ENCODE peak calls at places on chromosomes 7 and 10, in nine cellular contexts. Y is left ventricle myocardium inferior; D is MM.1S; T is PC-3; Z is ovary; N is CD4-positive, alpha-beta T cell; V is heart right ventricle; K is dorsolateral prefrontal cortex; A is lung. Q is an unnamed sample.

GRCh38 chr10:125123363-125124113 is 36.8 kb downstream of the CTBP2 start:
- DNase-seq in Y (peak), D (no peak), T (peak), Z (peak), N (no peak), V (peak), K (peak), A (peak), Q (no peak)

GRCh38 chr7:50619684-50620083 is 54.5 kb upstream of the DDC start:
- DNase-seq in Y (no peak), D (no peak), T (no peak), Z (no peak), N (no peak), V (no peak), K (no peak), A (no peak), Q (no peak)

GRCh38 chr7:98400538-98401427 is at the start of gene BAIAP2L1:
- DNase-seq in Y (peak), D (peak), T (peak), Z (peak), N (peak), V (peak), K (no peak), A (peak), Q (peak)

GRCh38 chr10:47456794-47457527 is 27.0 kb downstream of the ANXA8 start:
- DNase-seq in Y (no peak), D (no peak), T (no peak), Z (no peak), N (no peak), V (no peak), K (no peak), A (no peak), Q (peak)

GRCh38 chr7:43463401-43463980 is 119.4 kb upstream of the STK17A start:
- DNase-seq in Y (no peak), D (no peak), T (no peak), Z (no peak), N (no peak), V (no peak), K (no peak), A (no peak), Q (no peak)

GRCh38 chr10:43053825-43054224 is 23.0 kb upstream of the RET start:
- DNase-seq in Y (no peak), D (no peak), T (no peak), Z (no peak), N (no peak), V (no peak), K (no peak), A (no peak), Q (no peak)

GRCh38 chr10:88110355-88110754 is 246.9 kb downstream of the PTEN start:
- DNase-seq in Y (no peak), D (no peak), T (no peak), Z (no peak), N (no peak), V (no peak), K (no peak), A (no peak), Q (no peak)

GRCh38 chr7:24619978-24620377 is 46.7 kb downstream of the PALS2 start:
- DNase-seq in Y (no peak), D (no peak), T (no peak), Z (no peak), N (no peak), V (no peak), K (no peak), A (no peak), Q (no peak)

GRCh38 chr10:112990271-112990670 is 40.2 kb downstream of the TCF7L2 start:
- DNase-seq in Y (no peak), D (no peak), T (no peak), Z (no peak), N (no peak), V (no peak), K (no peak), A (no peak), Q (no peak)

GRCh38 chr7:44264221-44264956 is 61.0 kb downstream of the CAMK2B start:
- DNase-seq in Y (no peak), D (no peak), T (peak), Z (no peak), N (no peak), V (no peak), K (no peak), A (no peak), Q (no peak)

GRCh38 chr10:113518415-113518814 is 34.4 kb upstream of the HABP2 start:
- DNase-seq in Y (no peak), D (no peak), T (no peak), Z (no peak), N (no peak), V (no peak), K (no peak), A (no peak), Q (no peak)

GRCh38 chr7:149724661-149725425 is 48.5 kb downstream of the ZNF467 start:
- DNase-seq in Y (no peak), D (no peak), T (no peak), Z (no peak), N (no peak), V (no peak), K (no peak), A (no peak), Q (no peak)

GRCh38 chr10:83606275-83606674 is 533.0 kb upstream of the GHITM start:
- DNase-seq in Y (no peak), D (no peak), T (peak), Z (no peak), N (no peak), V (no peak), K (no peak), A (no peak), Q (no peak)

GRCh38 chr7:29502133-29502532 is 61.5 kb upstream of the PRR15 start:
- DNase-seq in Y (no peak), D (no peak), T (no peak), Z (no peak), N (no peak), V (no peak), K (no peak), A (no peak), Q (no peak)

GRCh38 chr7:1920266-1920681 is 250.2 kb downstream of the ELFN1 start:
- DNase-seq in Y (no peak), D (no peak), T (no peak), Z (no peak), N (peak), V (no peak), K (no peak), A (no peak), Q (no peak)

GRCh38 chr7:1922071-1922869 is 252.2 kb downstream of the ELFN1 start:
- DNase-seq in Y (no peak), D (no peak), T (peak), Z (no peak), N (peak), V (no peak), K (peak), A (no peak), Q (no peak)

GRCh38 chr7:1919539-1920265 is 249.6 kb downstream of the ELFN1 start:
- DNase-seq in Y (peak), D (no peak), T (no peak), Z (no peak), N (no peak), V (peak), K (peak), A (no peak), Q (peak)

GRCh38 chr7:1918881-1919525 is 248.9 kb downstream of the ELFN1 start:
- DNase-seq in Y (no peak), D (no peak), T (no peak), Z (no peak), N (no peak), V (no peak), K (no peak), A (no peak), Q (no peak)

GRCh38 chr7:1920886-1921285 is 250.8 kb downstream of the ELFN1 start:
- DNase-seq in Y (no peak), D (no peak), T (no peak), Z (no peak), N (no peak), V (no peak), K (no peak), A (no peak), Q (no peak)
- H3K27ac ChIP-seq in Y (no peak), D (no peak), T (no peak), Z (no peak), N (no peak), V (no peak), K (no peak), A (no peak), Q (no peak)

GRCh38 chr10:71234970-71235681 is 22.8 kb downstream of the UNC5B start:
- DNase-seq in Y (peak), D (no peak), T (no peak), Z (no peak), N (no peak), V (peak), K (no peak), A (peak), Q (no peak)
- H3K27ac ChIP-seq in Y (peak), D (no peak), T (no peak), Z (no peak), N (no peak), V (peak), K (peak), A (no peak), Q (peak)

GRCh38 chr7:77570330-77571011 is 33.4 kb downstream of the PTPN12 start:
- DNase-seq in Y (no peak), D (peak), T (peak), Z (no peak), N (no peak), V (no peak), K (no peak), A (no peak), Q (peak)
- H3K27ac ChIP-seq in Y (peak), D (no peak), T (no peak), Z (no peak), N (no peak), V (peak), K (peak), A (no peak), Q (no peak)

DNA sequence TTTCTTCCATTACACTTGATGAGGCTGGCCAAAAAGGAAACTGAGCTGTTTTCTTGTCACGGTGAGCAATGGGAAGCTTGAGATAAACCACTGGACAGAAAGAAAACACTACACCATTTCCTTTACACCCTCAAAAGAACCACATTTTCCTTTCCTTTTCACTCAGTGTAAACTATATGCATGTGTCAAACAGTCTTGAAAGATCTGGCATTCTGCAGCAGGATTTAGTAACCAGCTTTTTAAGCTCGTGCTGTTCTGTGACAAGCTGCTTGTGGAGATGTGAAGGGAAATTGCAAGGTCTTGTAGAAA is 693.2 kb downstream of the PARD3 start:
- DNase-seq in Y (no peak), D (no peak), T (peak), Z (no peak), N (no peak), V (no peak), K (no peak), A (no peak), Q (no peak)
- H3K27ac ChIP-seq in Y (no peak), D (no peak), T (peak), Z (no peak), N (no peak), V (no peak), K (no peak), A (no peak), Q (no peak)

GRCh38 chr7:55020481-55020871 is 1.7 kb downstream of the EGFR start:
- DNase-seq in Y (peak), D (no peak), T (peak), Z (peak), N (no peak), V (no peak), K (no peak), A (peak), Q (no peak)

GRCh38 chr7:55021053-55021452 is 2.2 kb downstream of the EGFR start:
- DNase-seq in Y (no peak), D (no peak), T (no peak), Z (no peak), N (no peak), V (no peak), K (no peak), A (no peak), Q (no peak)

GRCh38 chr7:55022618-55022985 is 3.8 kb downstream of the EGFR start:
- DNase-seq in Y (no peak), D (no peak), T (no peak), Z (no peak), N (no peak), V (no peak), K (no peak), A (no peak), Q (no peak)

GRCh38 chr7:55019691-55020480 is 1.1 kb downstream of the EGFR start:
- DNase-seq in Y (peak), D (no peak), T (peak), Z (peak), N (no peak), V (no peak), K (no peak), A (no peak), Q (no peak)

DNA sequence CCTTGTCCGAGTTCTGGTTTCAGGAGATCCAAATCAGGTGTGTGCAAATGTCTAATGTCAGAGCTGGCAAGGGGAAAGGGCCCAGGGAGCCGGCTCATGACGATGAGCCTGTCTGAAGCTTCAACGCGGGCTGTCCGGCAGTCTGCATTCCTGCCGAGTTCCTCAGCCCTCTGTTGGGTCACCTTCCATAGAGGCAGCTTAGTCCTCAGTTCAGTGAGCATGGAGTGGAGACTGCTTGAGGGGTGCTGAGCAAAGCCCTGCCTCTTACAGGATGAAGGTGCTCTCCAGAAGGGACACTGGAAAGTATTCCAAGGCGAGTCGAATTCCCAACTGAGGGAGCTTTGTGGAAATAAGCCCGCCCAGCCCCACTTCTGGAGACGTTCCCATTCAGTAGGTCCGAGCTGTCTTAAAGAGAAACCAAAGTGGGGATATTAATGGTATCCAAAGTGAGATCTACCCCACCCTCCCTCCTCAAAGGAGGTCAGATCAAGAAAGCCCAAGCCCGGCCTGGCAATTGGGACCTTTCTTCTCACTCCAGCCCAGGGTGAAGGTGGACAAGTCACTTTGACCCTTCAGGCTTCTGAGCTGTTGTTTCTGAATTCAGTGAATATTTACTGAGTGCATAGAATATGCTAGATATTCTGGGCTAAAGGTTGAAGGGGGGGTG is 3.3 kb downstream of the EGFR start:
- DNase-seq in Y (no peak), D (no peak), T (no peak), Z (no peak), N (no peak), V (no peak), K (no peak), A (no peak), Q (no peak)
- H3K27ac ChIP-seq in Y (peak), D (no peak), T (no peak), Z (no peak), N (no peak), V (peak), K (no peak), A (no peak), Q (no peak)

GRCh38 chr7:131077735-131078134 is 249.9 kb upstream of the MKLN1 start:
- DNase-seq in Y (no peak), D (no peak), T (no peak), Z (no peak), N (no peak), V (no peak), K (no peak), A (no peak), Q (no peak)

GRCh38 chr7:131074585-131074984 is 253.1 kb upstream of the MKLN1 start:
- DNase-seq in Y (no peak), D (no peak), T (no peak), Z (no peak), N (no peak), V (no peak), K (no peak), A (no peak), Q (no peak)

GRCh38 chr7:131075406-131075805 is 252.3 kb upstream of the MKLN1 start:
- DNase-seq in Y (no peak), D (no peak), T (no peak), Z (no peak), N (no peak), V (no peak), K (no peak), A (no peak), Q (no peak)

GRCh38 chr7:131076032-131076431 is 251.6 kb upstream of the MKLN1 start:
- DNase-seq in Y (no peak), D (no peak), T (peak), Z (no peak), N (no peak), V (no peak), K (no peak), A (no peak), Q (no peak)

DNA sequence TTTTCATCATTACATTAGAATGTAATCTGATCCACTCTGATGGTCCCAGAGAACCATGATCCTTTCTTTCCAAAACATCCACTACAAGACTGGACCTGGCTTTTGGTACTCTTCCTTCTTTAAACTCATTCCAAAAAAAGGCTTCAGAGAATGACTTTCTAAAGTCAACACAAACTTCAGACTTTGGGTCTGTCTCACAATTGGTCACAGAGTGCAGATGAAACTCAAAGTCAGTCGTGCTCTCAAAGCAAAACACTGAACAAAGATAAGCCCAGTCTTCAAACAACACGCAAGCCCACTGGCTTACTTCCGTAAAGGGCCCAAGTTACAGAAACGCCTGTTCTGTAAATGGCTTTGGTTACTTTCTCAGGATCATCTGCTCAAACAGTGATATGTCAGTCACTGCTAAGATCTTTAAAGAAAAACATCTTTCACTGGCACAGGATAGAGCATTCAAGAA is 250.9 kb upstream of the MKLN1 start:
- DNase-seq in Y (no peak), D (no peak), T (no peak), Z (no peak), N (no peak), V (no peak), K (no peak), A (no peak), Q (no peak)
- H3K27ac ChIP-seq in Y (peak), D (no peak), T (no peak), Z (no peak), N (no peak), V (peak), K (peak), A (no peak), Q (peak)